ENCODE peak calls at places on chromosome 22, in four cellular contexts. F, O, J and T are unnamed samples.

GRCh38 chr22:50030315-50031188 is 18.0 kb upstream of the IL17REL start:
- DNase-seq in J (peak), O (peak), F (peak), T (no peak)

GRCh38 chr22:49704345-49705215 is 123.1 kb downstream of the BRD1 start:
- DNase-seq in J (no peak), O (no peak), F (peak), T (no peak)

GRCh38 chr22:31574015-31574670 is 77.8 kb downstream of the SFI1 start:
- DNase-seq in J (no peak), O (no peak), F (no peak), T (no peak)

GRCh38 chr22:31230155-31230870 is 18.2 kb downstream of the LIMK2 start:
- DNase-seq in O (peak), F (no peak), J (peak), T (peak)

GRCh38 chr22:39135092-39135896 is 17.2 kb downstream of the CBX7 start:
- DNase-seq in F (peak), J (no peak), O (peak), T (no peak)

GRCh38 chr22:41913842-41914534 is 886 bp downstream of the SHISA8 start:
- DNase-seq in J (no peak), O (no peak), F (peak), T (no peak)

GRCh38 chr22:26050079-26050478 is 119.2 kb upstream of the SEZ6L start:
- DNase-seq in J (no peak), O (no peak), F (no peak), T (no peak)

GRCh38 chr22:24224468-24224867 is 20.4 kb downstream of the GGT5 start:
- DNase-seq in F (no peak), J (no peak), O (no peak), T (no peak)

GRCh38 chr22:47337161-47337621 is 574.7 kb downstream of the TBC1D22A start:
- DNase-seq in O (peak), J (peak), F (no peak), T (no peak)

GRCh38 chr22:32808038-32808445 is 6.5 kb downstream of the TIMP3 start:
- DNase-seq in J (no peak), F (no peak), O (no peak), T (no peak)

GRCh38 chr22:49765091-49765771 is 62.4 kb downstream of the BRD1 start:
- DNase-seq in O (no peak), J (no peak), F (no peak), T (no peak)

GRCh38 chr22:46916886-46917625 is 154.6 kb downstream of the TBC1D22A start:
- DNase-seq in F (no peak), O (no peak), J (no peak), T (no peak)

GRCh38 chr22:24402460-24403192 is 24.8 kb upstream of the ADORA2A start:
- DNase-seq in J (peak), O (peak), F (no peak), T (peak)

GRCh38 chr22:32053165-32053755 is 10.2 kb downstream of the SLC5A1 start:
- DNase-seq in O (no peak), F (no peak), J (no peak), T (no peak)

GRCh38 chr22:23744001-23744400 is 6.9 kb downstream of the ZNF70 start:
- DNase-seq in F (no peak), O (no peak), J (no peak), T (no peak)

GRCh38 chr22:17400305-17400704 is 31.0 kb downstream of the CECR2 start:
- DNase-seq in J (no peak), F (no peak), O (no peak), T (no peak)
- TF ChIP-seq FOS in J (no peak), F (no peak), O (no peak), T (no peak)

GRCh38 chr22:43994416-43994815 is 29.7 kb upstream of the PARVB start:
- DNase-seq in O (no peak), F (no peak), J (no peak), T (no peak)

GRCh38 chr22:43995057-43995685 is 28.9 kb upstream of the PARVB start:
- DNase-seq in F (no peak), J (no peak), O (no peak), T (no peak)

GRCh38 chr22:43996981-43997265 is 27.2 kb upstream of the PARVB start:
- DNase-seq in F (no peak), O (no peak), J (no peak), T (no peak)

GRCh38 chr22:43995798-43996169 is 28.3 kb upstream of the PARVB start:
- DNase-seq in O (no peak), J (no peak), F (no peak), T (no peak)

GRCh38 chr22:43996170-43996980 is 27.7 kb upstream of the PARVB start:
- DNase-seq in O (peak), F (no peak), J (no peak), T (peak)
- TF ChIP-seq FOS in O (no peak), F (no peak), J (no peak), T (no peak)

GRCh38 chr22:44307509-44308169 is 5.1 kb downstream of the SHISAL1 start:
- DNase-seq in F (no peak), J (peak), O (no peak), T (no peak)
- TF ChIP-seq FOS in F (no peak), J (no peak), O (no peak), T (no peak)

GRCh38 chr22:44197271-44197670 is 16.5 kb downstream of the PARVG start:
- DNase-seq in J (no peak), F (no peak), O (no peak), T (no peak)
- TF ChIP-seq FOS in J (no peak), F (no peak), O (no peak), T (no peak)

GRCh38 chr22:21599053-21599893 is 30.5 kb downstream of the YDJC start:
- DNase-seq in F (no peak), O (no peak), J (no peak), T (no peak)
- TF ChIP-seq FOS in F (no peak), O (no peak), J (no peak), T (no peak)

DNA sequence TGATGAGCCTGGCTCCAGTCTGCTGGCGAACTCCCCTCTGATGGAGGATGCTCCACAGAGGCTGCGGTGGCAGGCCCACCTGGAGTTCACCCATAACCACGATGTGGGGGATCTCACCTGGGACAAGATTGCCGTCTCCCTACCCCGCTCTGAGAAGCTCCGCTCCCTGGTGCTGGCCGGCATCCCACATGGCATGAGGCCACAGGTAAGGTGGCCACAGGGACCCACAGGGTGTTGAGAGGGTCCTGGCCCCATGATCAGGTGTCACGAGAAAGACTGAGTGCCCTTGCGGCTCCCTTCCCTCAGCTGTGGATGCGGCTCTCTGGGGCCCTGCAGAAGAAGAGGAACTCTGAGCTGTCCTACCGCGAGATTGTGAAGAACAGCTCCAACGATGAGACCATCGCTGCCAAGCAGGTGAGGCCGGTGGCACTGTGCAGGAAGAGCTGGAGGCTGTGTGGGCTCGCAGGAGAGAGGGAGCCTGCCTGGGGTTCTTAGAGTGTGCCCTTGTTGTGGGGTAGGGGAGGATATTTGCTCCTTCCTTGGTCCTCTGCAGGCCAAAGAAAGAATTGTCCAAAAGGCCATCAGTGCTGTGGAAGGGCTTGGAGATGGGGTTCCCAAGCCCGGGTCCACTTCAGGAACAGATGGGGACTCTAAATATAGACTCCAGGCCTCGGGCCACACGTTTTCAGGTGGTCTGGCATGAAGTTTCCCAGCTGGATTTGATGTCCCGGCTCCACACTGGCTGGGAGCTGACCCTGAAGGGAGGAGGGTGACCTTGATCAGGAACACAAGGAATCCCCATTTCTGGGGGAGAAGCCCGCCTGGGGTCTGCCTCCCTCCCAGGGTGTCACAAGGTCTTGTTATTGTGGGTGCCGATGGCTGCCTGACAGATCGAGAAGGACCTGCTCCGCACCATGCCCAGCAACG is 34.1 kb downstream of the SGSM3 start:
- DNase-seq in F (no peak), J (no peak), O (no peak), T (no peak)
- TF ChIP-seq FOS in F (no peak), J (no peak), O (no peak), T (no peak)

GRCh38 chr22:37801946-37802309 is 5.8 kb upstream of the GCAT start:
- DNase-seq in F (no peak), O (no peak), J (no peak), T (no peak)

GRCh38 chr22:37804502-37804885 is 3.2 kb upstream of the GCAT start:
- DNase-seq in J (no peak), F (no peak), O (no peak), T (no peak)

GRCh38 chr22:37803195-37803635 is 4.5 kb upstream of the GCAT start:
- DNase-seq in J (no peak), O (peak), F (peak), T (no peak)

GRCh38 chr22:37803636-37804371 is 3.9 kb upstream of the GCAT start:
- DNase-seq in O (no peak), F (no peak), J (no peak), T (no peak)

DNA sequence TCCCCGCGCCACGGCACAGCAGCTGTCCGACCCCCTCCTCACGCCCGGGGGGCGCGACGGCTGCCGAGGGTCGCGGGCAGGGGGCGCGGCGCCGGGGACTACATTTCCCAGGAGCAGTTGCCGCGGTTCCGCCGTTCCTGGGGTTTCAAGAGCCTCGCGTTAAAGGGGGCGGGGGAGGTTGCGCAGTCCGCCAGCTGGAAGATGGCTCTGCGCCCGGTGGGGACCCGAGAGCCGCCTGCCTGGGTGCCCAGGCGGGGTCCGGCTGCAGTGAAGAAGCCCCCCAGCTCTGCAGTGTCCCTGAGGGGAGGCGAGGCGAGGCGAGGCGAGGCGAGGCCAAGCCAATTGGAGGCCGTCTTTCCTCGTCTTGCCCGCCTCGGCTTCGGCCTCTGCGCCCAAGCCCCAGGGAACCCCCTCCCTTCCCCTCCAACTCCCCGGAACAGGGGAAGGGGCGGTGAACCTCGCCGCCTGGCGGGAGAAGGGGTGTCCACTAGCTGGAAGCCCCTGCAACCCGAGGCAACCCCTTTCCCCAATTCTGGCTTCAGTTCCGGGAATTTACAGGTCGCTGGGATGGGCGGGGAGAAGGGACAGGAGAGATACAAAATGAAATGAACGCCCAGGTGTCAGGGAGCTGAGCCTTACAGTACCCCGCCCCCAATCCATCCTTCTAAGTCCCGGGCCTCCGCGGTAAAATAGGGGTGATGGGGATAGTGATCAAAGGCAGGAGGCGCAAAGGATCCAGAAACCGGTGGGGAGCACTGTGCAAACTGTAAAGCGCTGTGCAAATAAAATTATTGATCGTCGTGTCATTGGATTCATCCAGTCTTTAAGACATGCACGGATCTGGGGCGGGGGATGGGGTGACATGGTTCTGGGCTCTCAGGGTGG is 5.2 kb upstream of the GCAT start:
- DNase-seq in J (peak), F (peak), O (peak), T (no peak)
- TF ChIP-seq FOS in J (no peak), F (no peak), O (no peak), T (no peak)

GRCh38 chr22:35888181-35888870 is 140.3 kb downstream of the RBFOX2 start:
- DNase-seq in F (no peak), J (no peak), O (no peak), T (no peak)
- TF ChIP-seq FOS in F (no peak), J (no peak), O (no peak), T (no peak)

GRCh38 chr22:43186272-43187170 is at the start of gene TTLL12:
- DNase-seq in J (peak), F (peak), O (peak), T (no peak)
- TF ChIP-seq FOS in J (no peak), F (no peak), O (no peak), T (no peak)

GRCh38 chr22:44622147-44622427 is 79.9 kb upstream of the PRR5 start:
- DNase-seq in J (no peak), O (no peak), F (peak), T (no peak)
- TF ChIP-seq FOS in J (no peak), O (no peak), F (no peak), T (no peak)